ENCODE peak calls at places on chromosome 12, in four cellular contexts. D is left ventricle myocardium superior, V is erythroblast, O is substantia nigra. Z is an unnamed sample.

GRCh38 chr12:130953783-130954543 is at the start of gene ADGRD1:
- DNase-seq in D (peak), O (no peak), V (no peak), Z (no peak)

GRCh38 chr12:68632486-68632885 is 21.8 kb downstream of the RAP1B start:
- DNase-seq in V (no peak), O (no peak), D (no peak), Z (no peak)

GRCh38 chr12:131896811-131897270 is 2.4 kb downstream of the ULK1 start:
- DNase-seq in V (no peak), D (no peak), O (no peak), Z (no peak)

GRCh38 chr12:58547217-58547616 is 373.1 kb downstream of the LRIG3 start:
- DNase-seq in O (no peak), D (no peak), V (no peak), Z (no peak)

GRCh38 chr12:11822071-11822818 is 172.8 kb downstream of the ETV6 start:
- DNase-seq in V (no peak), O (peak), D (no peak), Z (peak)

GRCh38 chr12:14923944-14924343 is 14.4 kb downstream of the ERP27 start:
- DNase-seq in V (no peak), D (no peak), O (no peak), Z (no peak)

GRCh38 chr12:69966409-69966808 is 141.4 kb downstream of the MYRFL start:
- DNase-seq in D (peak), O (no peak), V (no peak), Z (no peak)

GRCh38 chr12:62382526-62382925 is 84.1 kb upstream of the MON2 start:
- DNase-seq in D (no peak), O (no peak), V (no peak), Z (no peak)

GRCh38 chr12:65121049-65121955 is at the start of gene WIF1:
- DNase-seq in V (peak), D (peak), O (peak), Z (peak)

GRCh38 chr12:129657179-129657578 is 246.6 kb downstream of the TMEM132D start:
- DNase-seq in D (no peak), O (no peak), V (no peak), Z (no peak)

GRCh38 chr12:58540480-58541299 is 379.6 kb downstream of the LRIG3 start:
- DNase-seq in O (peak), D (peak), V (peak), Z (peak)

GRCh38 chr12:68579254-68579653 is 31.4 kb upstream of the RAP1B start:
- DNase-seq in V (no peak), O (no peak), D (no peak), Z (no peak)

GRCh38 chr12:29782285-29782820 is 1.4 kb downstream of the TMTC1 start:
- DNase-seq in D (no peak), V (no peak), O (no peak), Z (peak)

GRCh38 chr12:112121780-112122565 is 3.4 kb upstream of the TRAFD1 start:
- DNase-seq in D (peak), V (no peak), O (peak), Z (no peak)

Z was measured in dermis microvascular lymphatic vessel endothelial cell.